ENCODE peak calls at places on chromosomes 1 and 21, in four cellular contexts. One of them, this sample, is unnamed.

GRCh38 chr21:16624468-16625102 is 888.3 kb upstream of the CXADR start:
- DNase-seq in lung: no peak
- DNase-seq in fibroblast of the aortic adventitia: no peak
- DNase-seq in left ventricle myocardium inferior: no peak
- DNase-seq in this sample: no peak

GRCh38 chr1:149844096-149844495 is 55.3 kb upstream of the BOLA1 start:
- DNase-seq in fibroblast of the aortic adventitia: peak; percentile 51
- DNase-seq in left ventricle myocardium inferior: no peak
- DNase-seq in lung: no peak
- DNase-seq in this sample: no peak

GRCh38 chr1:25737151-25737550 is 62.8 kb upstream of the SELENON start:
- DNase-seq in left ventricle myocardium inferior: no peak
- DNase-seq in lung: no peak
- DNase-seq in fibroblast of the aortic adventitia: no peak
- DNase-seq in this sample: peak; percentile 60

GRCh38 chr1:94739521-94740061 is 80.6 kb upstream of the SLC44A3 start:
- DNase-seq in left ventricle myocardium inferior: no peak
- DNase-seq in lung: no peak
- DNase-seq in fibroblast of the aortic adventitia: peak; percentile 90
- DNase-seq in this sample: no peak

GRCh38 chr1:57550092-57550491 is 126.2 kb upstream of the DAB1 start:
- DNase-seq in left ventricle myocardium inferior: no peak
- DNase-seq in fibroblast of the aortic adventitia: no peak
- DNase-seq in lung: no peak
- DNase-seq in this sample: no peak

GRCh38 chr1:34342334-34342733 is 165.6 kb downstream of the C1orf94 start:
- DNase-seq in fibroblast of the aortic adventitia: no peak
- DNase-seq in lung: no peak
- DNase-seq in left ventricle myocardium inferior: no peak
- DNase-seq in this sample: no peak

GRCh38 chr21:38438476-38438893 is 59.8 kb downstream of the ERG start:
- DNase-seq in lung: peak; percentile 50
- DNase-seq in fibroblast of the aortic adventitia: peak; percentile 97
- DNase-seq in left ventricle myocardium inferior: peak; percentile 67
- DNase-seq in this sample: peak; percentile 44

GRCh38 chr1:2060082-2060481 is 9.9 kb downstream of the PRKCZ start:
- DNase-seq in fibroblast of the aortic adventitia: no peak
- DNase-seq in left ventricle myocardium inferior: no peak
- DNase-seq in lung: peak; percentile 66
- DNase-seq in this sample: no peak

GRCh38 chr21:45019887-45020537 is 54.4 kb upstream of the ADARB1 start:
- DNase-seq in lung: no peak
- DNase-seq in fibroblast of the aortic adventitia: no peak
- DNase-seq in left ventricle myocardium inferior: peak; percentile 14
- DNase-seq in this sample: peak; percentile 30

GRCh38 chr1:7738044-7738443 is 33.1 kb upstream of the VAMP3 start:
- DNase-seq in left ventricle myocardium inferior: no peak
- DNase-seq in lung: no peak
- DNase-seq in fibroblast of the aortic adventitia: no peak
- DNase-seq in this sample: no peak

GRCh38 chr1:67627906-67628305 is 57.1 kb upstream of the GADD45A start:
- DNase-seq in fibroblast of the aortic adventitia: no peak
- DNase-seq in lung: no peak
- DNase-seq in left ventricle myocardium inferior: no peak
- DNase-seq in this sample: no peak

GRCh38 chr1:29802181-29803068 is 566.1 kb downstream of the PTPRU start:
- DNase-seq in lung: peak; percentile 27
- DNase-seq in left ventricle myocardium inferior: no peak
- DNase-seq in fibroblast of the aortic adventitia: no peak
- DNase-seq in this sample: no peak

GRCh38 chr1:240820816-240821215 is 208.9 kb upstream of the GREM2 start:
- DNase-seq in lung: no peak
- DNase-seq in fibroblast of the aortic adventitia: no peak
- DNase-seq in left ventricle myocardium inferior: no peak
- DNase-seq in this sample: no peak

GRCh38 chr1:160429125-160429551 is 28.8 kb downstream of the VANGL2 start:
- DNase-seq in lung: no peak
- DNase-seq in fibroblast of the aortic adventitia: no peak
- DNase-seq in left ventricle myocardium inferior: no peak
- DNase-seq in this sample: no peak

GRCh38 chr1:29240400-29240837 is 4.1 kb downstream of the PTPRU start:
- DNase-seq in fibroblast of the aortic adventitia: peak; percentile 31
- DNase-seq in lung: no peak
- DNase-seq in left ventricle myocardium inferior: no peak
- DNase-seq in this sample: no peak

GRCh38 chr1:173960625-173961024 is 43.5 kb upstream of the SERPINC1 start:
- DNase-seq in fibroblast of the aortic adventitia: peak; percentile 2
- DNase-seq in left ventricle myocardium inferior: no peak
- DNase-seq in lung: no peak
- DNase-seq in this sample: no peak

GRCh38 chr1:7388488-7389185 is 382.5 kb upstream of the VAMP3 start:
- DNase-seq in fibroblast of the aortic adventitia: peak; percentile 9
- DNase-seq in lung: no peak
- DNase-seq in left ventricle myocardium inferior: peak; percentile 57
- DNase-seq in this sample: peak; percentile 78

GRCh38 chr1:175268720-175269119 is 76.1 kb upstream of the KIAA0040 start:
- DNase-seq in left ventricle myocardium inferior: no peak
- DNase-seq in fibroblast of the aortic adventitia: no peak
- DNase-seq in lung: no peak
- DNase-seq in this sample: no peak

GRCh38 chr1:29586991-29587745 is 350.8 kb downstream of the PTPRU start:
- DNase-seq in left ventricle myocardium inferior: no peak
- DNase-seq in lung: no peak
- DNase-seq in fibroblast of the aortic adventitia: peak; percentile 3
- DNase-seq in this sample: no peak

GRCh38 chr1:233859446-233859845 is 45.0 kb upstream of the SLC35F3 start:
- DNase-seq in left ventricle myocardium inferior: no peak
- DNase-seq in fibroblast of the aortic adventitia: no peak
- DNase-seq in lung: no peak
- DNase-seq in this sample: no peak

GRCh38 chr1:178220094-178220493 is 126.2 kb downstream of the RASAL2 start:
- DNase-seq in lung: no peak
- DNase-seq in fibroblast of the aortic adventitia: no peak
- DNase-seq in left ventricle myocardium inferior: no peak
- DNase-seq in this sample: no peak

GRCh38 chr1:46171351-46171750 is 3.5 kb upstream of the TSPAN1 start:
- DNase-seq in left ventricle myocardium inferior: peak; percentile 53
- DNase-seq in fibroblast of the aortic adventitia: no peak
- DNase-seq in lung: peak; percentile 53
- DNase-seq in this sample: peak; percentile 72

GRCh38 chr1:194929376-194929775 is 1678.9 kb downstream of the KCNT2 start:
- DNase-seq in lung: no peak
- DNase-seq in fibroblast of the aortic adventitia: no peak
- DNase-seq in left ventricle myocardium inferior: no peak
- DNase-seq in this sample: no peak

GRCh38 chr1:152111515-152111968 is 3.7 kb downstream of the TCHH start:
- DNase-seq in fibroblast of the aortic adventitia: peak; percentile 44
- DNase-seq in left ventricle myocardium inferior: no peak
- DNase-seq in lung: no peak
- DNase-seq in this sample: no peak

GRCh38 chr1:185969524-185969991 is 235.4 kb downstream of the HMCN1 start:
- DNase-seq in fibroblast of the aortic adventitia: peak; percentile 81
- DNase-seq in lung: no peak
- DNase-seq in left ventricle myocardium inferior: no peak
- DNase-seq in this sample: no peak

GRCh38 chr1:217542837-217543236 is 88.1 kb downstream of the GPATCH2 start:
- DNase-seq in lung: no peak
- DNase-seq in left ventricle myocardium inferior: no peak
- DNase-seq in fibroblast of the aortic adventitia: no peak
- DNase-seq in this sample: no peak

GRCh38 chr1:50774759-50775351 is 185.2 kb downstream of the FAF1 start:
- DNase-seq in fibroblast of the aortic adventitia: peak; percentile 83
- DNase-seq in lung: no peak
- DNase-seq in left ventricle myocardium inferior: no peak
- DNase-seq in this sample: no peak

GRCh38 chr1:92441316-92442311 is 45.1 kb downstream of the GFI1 start:
- DNase-seq in fibroblast of the aortic adventitia: no peak
- DNase-seq in left ventricle myocardium inferior: no peak
- DNase-seq in lung: no peak
- DNase-seq in this sample: no peak

GRCh38 chr1:162056043-162056442 is 13.4 kb upstream of the NOS1AP start:
- DNase-seq in left ventricle myocardium inferior: peak; percentile 37
- DNase-seq in fibroblast of the aortic adventitia: peak; percentile 74
- DNase-seq in lung: peak; percentile 65
- DNase-seq in this sample: peak; percentile 66

GRCh38 chr1:110829955-110830553 is 42.9 kb upstream of the CD53 start:
- DNase-seq in left ventricle myocardium inferior: no peak
- DNase-seq in lung: no peak
- DNase-seq in fibroblast of the aortic adventitia: peak; percentile 13
- DNase-seq in this sample: no peak

GRCh38 chr1:98556521-98557158 is 104.9 kb upstream of the SNX7 start:
- DNase-seq in fibroblast of the aortic adventitia: peak; percentile 46
- DNase-seq in left ventricle myocardium inferior: no peak
- DNase-seq in lung: no peak
- DNase-seq in this sample: no peak

GRCh38 chr1:162213281-162213909 is 143.9 kb downstream of the NOS1AP start:
- DNase-seq in lung: peak; percentile 53
- DNase-seq in left ventricle myocardium inferior: peak; percentile 42
- DNase-seq in fibroblast of the aortic adventitia: peak; percentile 27
- DNase-seq in this sample: peak; percentile 44

GRCh38 chr1:39892611-39893595 is 8.8 kb downstream of the MYCL start:
- DNase-seq in lung: peak; percentile 58
- DNase-seq in left ventricle myocardium inferior: no peak
- DNase-seq in fibroblast of the aortic adventitia: peak; percentile 92
- DNase-seq in this sample: no peak

GRCh38 chr1:98693385-98693784 is 31.9 kb downstream of the SNX7 start:
- DNase-seq in lung: no peak
- DNase-seq in fibroblast of the aortic adventitia: no peak
- DNase-seq in left ventricle myocardium inferior: no peak
- DNase-seq in this sample: no peak

GRCh38 chr1:76639181-76639580 is 228.1 kb upstream of the ST6GALNAC5 start:
- DNase-seq in left ventricle myocardium inferior: no peak
- DNase-seq in lung: no peak
- DNase-seq in fibroblast of the aortic adventitia: no peak
- DNase-seq in this sample: no peak

GRCh38 chr1:212514782-212515181 is 82.1 kb downstream of the NENF start:
- DNase-seq in fibroblast of the aortic adventitia: no peak
- DNase-seq in left ventricle myocardium inferior: no peak
- DNase-seq in lung: no peak
- DNase-seq in this sample: no peak
- TF ChIP-seq CTCF in fibroblast of the aortic adventitia: no peak
- TF ChIP-seq CTCF in left ventricle myocardium inferior: no peak
- TF ChIP-seq CTCF in lung: no peak
- TF ChIP-seq CTCF in this sample: no peak

GRCh38 chr1:44653107-44653964 is 20.9 kb downstream of the TMEM53 start:
- DNase-seq in fibroblast of the aortic adventitia: no peak
- DNase-seq in left ventricle myocardium inferior: no peak
- DNase-seq in lung: no peak
- DNase-seq in this sample: no peak
- TF ChIP-seq CTCF in fibroblast of the aortic adventitia: no peak
- TF ChIP-seq CTCF in left ventricle myocardium inferior: peak; percentile 26
- TF ChIP-seq CTCF in lung: no peak
- TF ChIP-seq CTCF in this sample: no peak

GRCh38 chr1:113057006-113057405 is 16.0 kb upstream of the LRIG2 start:
- DNase-seq in left ventricle myocardium inferior: no peak
- DNase-seq in lung: no peak
- DNase-seq in fibroblast of the aortic adventitia: no peak
- DNase-seq in this sample: peak; percentile 29
- TF ChIP-seq CTCF in left ventricle myocardium inferior: no peak
- TF ChIP-seq CTCF in lung: no peak
- TF ChIP-seq CTCF in fibroblast of the aortic adventitia: no peak
- TF ChIP-seq CTCF in this sample: no peak

GRCh38 chr1:30984991-30985503 is 76.5 kb upstream of the SDC3 start:
- DNase-seq in fibroblast of the aortic adventitia: no peak
- DNase-seq in lung: no peak
- DNase-seq in left ventricle myocardium inferior: no peak
- DNase-seq in this sample: no peak

GRCh38 chr1:30984167-30984870 is 75.8 kb upstream of the SDC3 start:
- DNase-seq in lung: no peak
- DNase-seq in fibroblast of the aortic adventitia: no peak
- DNase-seq in left ventricle myocardium inferior: no peak
- DNase-seq in this sample: no peak

GRCh38 chr1:30981172-30981571 is 72.6 kb upstream of the SDC3 start:
- DNase-seq in lung: no peak
- DNase-seq in fibroblast of the aortic adventitia: no peak
- DNase-seq in left ventricle myocardium inferior: no peak
- DNase-seq in this sample: no peak

GRCh38 chr1:30982431-30982830 is 73.9 kb upstream of the SDC3 start:
- DNase-seq in lung: no peak
- DNase-seq in fibroblast of the aortic adventitia: no peak
- DNase-seq in left ventricle myocardium inferior: no peak
- DNase-seq in this sample: no peak

GRCh38 chr1:30982937-30983336 is 74.4 kb upstream of the SDC3 start:
- DNase-seq in fibroblast of the aortic adventitia: peak; percentile 38
- DNase-seq in lung: no peak
- DNase-seq in left ventricle myocardium inferior: no peak
- DNase-seq in this sample: no peak
- TF ChIP-seq CTCF in fibroblast of the aortic adventitia: peak; percentile 19
- TF ChIP-seq CTCF in lung: no peak
- TF ChIP-seq CTCF in left ventricle myocardium inferior: no peak
- TF ChIP-seq CTCF in this sample: no peak

DNA sequence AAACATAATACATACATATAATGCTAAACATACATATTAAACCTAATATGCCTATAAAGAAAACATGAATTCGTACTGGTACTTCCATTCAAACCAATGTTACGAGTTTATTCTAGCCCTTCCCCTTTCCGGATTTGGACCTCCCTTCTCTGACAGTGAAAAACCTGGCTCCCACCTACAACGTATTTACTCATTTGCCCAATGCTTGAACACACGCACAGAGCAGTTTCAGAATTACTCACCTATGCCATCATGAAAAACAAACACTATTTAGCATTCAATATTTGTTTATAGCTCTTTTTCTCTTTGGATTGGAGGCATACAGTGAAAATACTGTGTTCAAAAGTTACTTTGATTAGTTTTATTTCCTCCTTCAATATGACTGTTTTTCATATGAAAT is 204.4 kb downstream of the LMX1A start:
- DNase-seq in fibroblast of the aortic adventitia: no peak
- DNase-seq in lung: no peak
- DNase-seq in left ventricle myocardium inferior: no peak
- DNase-seq in this sample: no peak
- TF ChIP-seq CTCF in fibroblast of the aortic adventitia: no peak
- TF ChIP-seq CTCF in lung: no peak
- TF ChIP-seq CTCF in left ventricle myocardium inferior: no peak
- TF ChIP-seq CTCF in this sample: no peak

GRCh38 chr1:54275349-54275748 is 75.4 kb downstream of the MRPL37 start:
- DNase-seq in lung: peak; percentile 48
- DNase-seq in fibroblast of the aortic adventitia: peak; percentile 82
- DNase-seq in left ventricle myocardium inferior: peak; percentile 70
- DNase-seq in this sample: peak; percentile 79
- TF ChIP-seq CTCF in lung: no peak
- TF ChIP-seq CTCF in fibroblast of the aortic adventitia: peak; percentile 62
- TF ChIP-seq CTCF in left ventricle myocardium inferior: peak; percentile 59
- TF ChIP-seq CTCF in this sample: peak; percentile 63

GRCh38 chr1:8910914-8911313 is 32.4 kb upstream of the ENO1 start:
- DNase-seq in left ventricle myocardium inferior: no peak
- DNase-seq in fibroblast of the aortic adventitia: no peak
- DNase-seq in lung: no peak
- DNase-seq in this sample: no peak
- TF ChIP-seq CTCF in left ventricle myocardium inferior: no peak
- TF ChIP-seq CTCF in fibroblast of the aortic adventitia: no peak
- TF ChIP-seq CTCF in lung: no peak
- TF ChIP-seq CTCF in this sample: no peak

This sample was measured in heart left ventricle.